ENCODE peak calls at places on chromosomes 1 and 21, in four cellular contexts. Z, V, N and B are unnamed samples.

GRCh38 chr21:36203603-36203889 is 46.9 kb downstream of the DOP1B start:
- DNase-seq in V (peak), N (peak), Z (peak), B (peak)

GRCh38 chr21:32386195-32386870 is 6.5 kb downstream of the URB1 start:
- DNase-seq in N (no peak), V (no peak), Z (peak), B (no peak)

GRCh38 chr21:45293214-45293725 is 5.6 kb upstream of the POFUT2 start:
- DNase-seq in Z (no peak), N (no peak), V (peak), B (no peak)

GRCh38 chr1:59549903-59550302 is 253.0 kb downstream of the FGGY start:
- DNase-seq in Z (peak), N (no peak), V (no peak), B (peak)

GRCh38 chr1:41503507-41504125 is 19.1 kb upstream of the EDN2 start:
- DNase-seq in Z (no peak), V (no peak), N (no peak), B (no peak)

GRCh38 chr1:1134300-1134961 is 18.5 kb upstream of the C1orf159 start:
- DNase-seq in Z (no peak), V (no peak), N (no peak), B (no peak)

GRCh38 chr1:54407957-54408700 is 1.9 kb upstream of the SSBP3 start:
- DNase-seq in V (peak), N (no peak), Z (peak), B (peak)

GRCh38 chr1:93960641-93961147 is 51.5 kb upstream of the GCLM start:
- DNase-seq in V (no peak), Z (no peak), N (no peak), B (no peak)

GRCh38 chr1:28508435-28508754 is 2.6 kb downstream of the RCC1 start:
- DNase-seq in Z (no peak), N (no peak), V (peak), B (no peak)

GRCh38 chr1:167165948-167166702 is 54.6 kb upstream of the POU2F1 start:
- DNase-seq in V (peak), N (no peak), Z (peak), B (peak)